ENCODE peak calls at places on chromosomes 2 and 18, in six cellular contexts. One of them, this sample, is unnamed.

GRCh38 chr18:31990823-31991222 is 27.8 kb upstream of the RNF125 start:
- DNase-seq in neural crest cell: no peak
- DNase-seq in astrocyte of the spinal cord: no peak
- DNase-seq in fibroblast of pulmonary artery: no peak
- DNase-seq in heart left ventricle: no peak
- DNase-seq in cardiac fibroblast: no peak
- DNase-seq in this sample: no peak

GRCh38 chr18:29147944-29148343 is 971.0 kb upstream of the CDH2 start:
- DNase-seq in neural crest cell: no peak
- DNase-seq in astrocyte of the spinal cord: peak
- DNase-seq in fibroblast of pulmonary artery: peak
- DNase-seq in heart left ventricle: no peak
- DNase-seq in cardiac fibroblast: peak
- DNase-seq in this sample: no peak

GRCh38 chr2:99636432-99637034 is 146.7 kb upstream of the REV1 start:
- DNase-seq in neural crest cell: no peak
- DNase-seq in astrocyte of the spinal cord: peak
- DNase-seq in fibroblast of pulmonary artery: peak
- DNase-seq in heart left ventricle: peak
- DNase-seq in cardiac fibroblast: peak
- DNase-seq in this sample: no peak

GRCh38 chr2:236946871-236947270 is 138.8 kb upstream of the COPS8 start:
- DNase-seq in neural crest cell: no peak
- DNase-seq in astrocyte of the spinal cord: no peak
- DNase-seq in fibroblast of pulmonary artery: peak
- DNase-seq in heart left ventricle: no peak
- DNase-seq in cardiac fibroblast: peak
- DNase-seq in this sample: peak

GRCh38 chr2:70090706-70091334 is 3.5 kb downstream of the PCBP1 start:
- DNase-seq in neural crest cell: no peak
- DNase-seq in astrocyte of the spinal cord: no peak
- DNase-seq in fibroblast of pulmonary artery: no peak
- DNase-seq in heart left ventricle: no peak
- DNase-seq in cardiac fibroblast: no peak
- DNase-seq in this sample: no peak

GRCh38 chr18:48924621-48925601 is 25.9 kb downstream of the SMAD7 start:
- DNase-seq in neural crest cell: no peak
- DNase-seq in astrocyte of the spinal cord: no peak
- DNase-seq in fibroblast of pulmonary artery: peak
- DNase-seq in heart left ventricle: no peak
- DNase-seq in cardiac fibroblast: no peak
- DNase-seq in this sample: no peak

GRCh38 chr2:58834404-58834803 is 593.3 kb upstream of the FANCL start:
- DNase-seq in neural crest cell: peak
- DNase-seq in astrocyte of the spinal cord: peak
- DNase-seq in fibroblast of pulmonary artery: peak
- DNase-seq in heart left ventricle: no peak
- DNase-seq in cardiac fibroblast: peak
- DNase-seq in this sample: no peak

GRCh38 chr2:120231974-120232635 is 8.9 kb upstream of the TMEM185B start:
- DNase-seq in neural crest cell: no peak
- DNase-seq in astrocyte of the spinal cord: no peak
- DNase-seq in fibroblast of pulmonary artery: peak
- DNase-seq in heart left ventricle: no peak
- DNase-seq in cardiac fibroblast: peak
- DNase-seq in this sample: no peak

GRCh38 chr2:134553657-134554056 is 165.1 kb downstream of the TMEM163 start:
- DNase-seq in neural crest cell: no peak
- DNase-seq in astrocyte of the spinal cord: no peak
- DNase-seq in fibroblast of pulmonary artery: no peak
- DNase-seq in heart left ventricle: no peak
- DNase-seq in cardiac fibroblast: no peak
- DNase-seq in this sample: no peak

DNA sequence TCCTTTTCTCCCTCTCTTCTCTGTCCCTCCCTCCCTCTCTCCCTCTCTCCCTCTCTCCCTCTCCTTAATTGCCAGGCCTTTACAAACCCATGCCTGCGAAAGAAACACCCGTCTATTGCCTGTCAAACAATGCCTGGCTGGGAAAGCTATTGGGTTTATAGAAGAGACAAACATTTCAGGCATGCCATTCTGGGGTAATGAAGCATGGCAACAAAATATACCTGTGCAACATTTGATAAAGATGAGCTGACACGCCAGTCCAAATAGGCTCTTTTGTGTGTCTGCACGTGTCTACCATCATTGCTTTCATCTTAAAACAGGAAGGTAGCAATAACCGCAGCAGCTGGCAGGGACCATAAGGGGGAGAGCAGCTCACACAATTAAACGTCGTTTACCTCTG is 282.1 kb downstream of the ZNF516 start:
- DNase-seq in neural crest cell: no peak
- DNase-seq in astrocyte of the spinal cord: no peak
- DNase-seq in fibroblast of pulmonary artery: no peak
- DNase-seq in heart left ventricle: no peak
- DNase-seq in cardiac fibroblast: no peak
- DNase-seq in this sample: no peak
- TF ChIP-seq CTCF in neural crest cell: no peak
- TF ChIP-seq CTCF in astrocyte of the spinal cord: no peak
- TF ChIP-seq CTCF in fibroblast of pulmonary artery: no peak
- TF ChIP-seq CTCF in heart left ventricle: no peak
- TF ChIP-seq CTCF in cardiac fibroblast: no peak
- TF ChIP-seq CTCF in this sample: no peak

GRCh38 chr2:186460465-186460864 is 25.6 kb upstream of the ZC3H15 start:
- DNase-seq in neural crest cell: no peak
- DNase-seq in astrocyte of the spinal cord: peak
- DNase-seq in fibroblast of pulmonary artery: peak
- DNase-seq in heart left ventricle: no peak
- DNase-seq in cardiac fibroblast: peak
- DNase-seq in this sample: no peak
- TF ChIP-seq CTCF in neural crest cell: peak
- TF ChIP-seq CTCF in astrocyte of the spinal cord: peak
- TF ChIP-seq CTCF in fibroblast of pulmonary artery: peak
- TF ChIP-seq CTCF in heart left ventricle: peak
- TF ChIP-seq CTCF in cardiac fibroblast: peak
- TF ChIP-seq CTCF in this sample: peak

DNA sequence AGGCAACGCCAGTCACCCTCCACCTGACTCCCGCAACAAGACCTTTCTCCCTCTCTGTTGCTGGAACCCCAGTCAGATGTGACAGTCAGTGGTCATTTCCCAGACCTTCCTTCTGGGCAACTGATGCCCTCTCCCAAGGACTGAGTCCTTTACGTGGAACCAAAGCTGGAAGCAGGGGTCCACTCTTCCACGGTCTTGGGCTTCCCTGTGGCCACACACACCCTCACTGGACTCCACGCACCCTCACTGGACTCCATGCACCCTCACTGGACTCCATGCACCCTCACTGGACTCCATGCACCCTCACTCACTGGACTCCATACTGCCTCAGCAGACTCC is 7.1 kb downstream of the PTMA start:
- DNase-seq in neural crest cell: no peak
- DNase-seq in astrocyte of the spinal cord: no peak
- DNase-seq in fibroblast of pulmonary artery: no peak
- DNase-seq in heart left ventricle: no peak
- DNase-seq in cardiac fibroblast: no peak
- DNase-seq in this sample: no peak
- TF ChIP-seq CTCF in neural crest cell: no peak
- TF ChIP-seq CTCF in astrocyte of the spinal cord: no peak
- TF ChIP-seq CTCF in fibroblast of pulmonary artery: no peak
- TF ChIP-seq CTCF in heart left ventricle: no peak
- TF ChIP-seq CTCF in cardiac fibroblast: no peak
- TF ChIP-seq CTCF in this sample: no peak

GRCh38 chr2:88694015-88694414 is 2.5 kb downstream of the RPIA start:
- DNase-seq in neural crest cell: no peak
- DNase-seq in astrocyte of the spinal cord: no peak
- DNase-seq in fibroblast of pulmonary artery: no peak
- DNase-seq in heart left ventricle: no peak
- DNase-seq in cardiac fibroblast: no peak
- DNase-seq in this sample: no peak
- TF ChIP-seq CTCF in neural crest cell: no peak
- TF ChIP-seq CTCF in astrocyte of the spinal cord: no peak
- TF ChIP-seq CTCF in fibroblast of pulmonary artery: no peak
- TF ChIP-seq CTCF in heart left ventricle: no peak
- TF ChIP-seq CTCF in cardiac fibroblast: no peak
- TF ChIP-seq CTCF in this sample: no peak

GRCh38 chr2:216328347-216328746 is 43.9 kb downstream of the MARCHF4 start:
- DNase-seq in neural crest cell: no peak
- DNase-seq in astrocyte of the spinal cord: peak
- DNase-seq in fibroblast of pulmonary artery: peak
- DNase-seq in heart left ventricle: no peak
- DNase-seq in cardiac fibroblast: peak
- DNase-seq in this sample: no peak
- TF ChIP-seq CTCF in neural crest cell: no peak
- TF ChIP-seq CTCF in astrocyte of the spinal cord: peak
- TF ChIP-seq CTCF in fibroblast of pulmonary artery: peak
- TF ChIP-seq CTCF in heart left ventricle: no peak
- TF ChIP-seq CTCF in cardiac fibroblast: peak
- TF ChIP-seq CTCF in this sample: peak

GRCh38 chr2:133262888-133263287 is 305.4 kb downstream of the NCKAP5 start:
- DNase-seq in neural crest cell: no peak
- DNase-seq in astrocyte of the spinal cord: peak
- DNase-seq in fibroblast of pulmonary artery: no peak
- DNase-seq in heart left ventricle: no peak
- DNase-seq in cardiac fibroblast: no peak
- DNase-seq in this sample: no peak
- TF ChIP-seq CTCF in neural crest cell: peak
- TF ChIP-seq CTCF in astrocyte of the spinal cord: peak
- TF ChIP-seq CTCF in fibroblast of pulmonary artery: no peak
- TF ChIP-seq CTCF in heart left ventricle: no peak
- TF ChIP-seq CTCF in cardiac fibroblast: peak
- TF ChIP-seq CTCF in this sample: peak

GRCh38 chr2:108944601-108945241 is 44.3 kb downstream of the EDAR start:
- DNase-seq in neural crest cell: no peak
- DNase-seq in astrocyte of the spinal cord: no peak
- DNase-seq in fibroblast of pulmonary artery: no peak
- DNase-seq in heart left ventricle: no peak
- DNase-seq in cardiac fibroblast: no peak
- DNase-seq in this sample: no peak
- TF ChIP-seq CTCF in neural crest cell: no peak
- TF ChIP-seq CTCF in astrocyte of the spinal cord: peak
- TF ChIP-seq CTCF in fibroblast of pulmonary artery: peak
- TF ChIP-seq CTCF in heart left ventricle: no peak
- TF ChIP-seq CTCF in cardiac fibroblast: no peak
- TF ChIP-seq CTCF in this sample: no peak

GRCh38 chr2:140865851-140866250 is 1265.0 kb downstream of the LRP1B start:
- DNase-seq in neural crest cell: no peak
- DNase-seq in astrocyte of the spinal cord: no peak
- DNase-seq in fibroblast of pulmonary artery: no peak
- DNase-seq in heart left ventricle: no peak
- DNase-seq in cardiac fibroblast: no peak
- DNase-seq in this sample: no peak

GRCh38 chr2:140861666-140862065 is 1269.2 kb downstream of the LRP1B start:
- DNase-seq in neural crest cell: no peak
- DNase-seq in astrocyte of the spinal cord: no peak
- DNase-seq in fibroblast of pulmonary artery: no peak
- DNase-seq in heart left ventricle: no peak
- DNase-seq in cardiac fibroblast: no peak
- DNase-seq in this sample: no peak

GRCh38 chr2:140869107-140869506 is 1261.7 kb downstream of the LRP1B start:
- DNase-seq in neural crest cell: no peak
- DNase-seq in astrocyte of the spinal cord: no peak
- DNase-seq in fibroblast of pulmonary artery: no peak
- DNase-seq in heart left ventricle: no peak
- DNase-seq in cardiac fibroblast: no peak
- DNase-seq in this sample: no peak

DNA sequence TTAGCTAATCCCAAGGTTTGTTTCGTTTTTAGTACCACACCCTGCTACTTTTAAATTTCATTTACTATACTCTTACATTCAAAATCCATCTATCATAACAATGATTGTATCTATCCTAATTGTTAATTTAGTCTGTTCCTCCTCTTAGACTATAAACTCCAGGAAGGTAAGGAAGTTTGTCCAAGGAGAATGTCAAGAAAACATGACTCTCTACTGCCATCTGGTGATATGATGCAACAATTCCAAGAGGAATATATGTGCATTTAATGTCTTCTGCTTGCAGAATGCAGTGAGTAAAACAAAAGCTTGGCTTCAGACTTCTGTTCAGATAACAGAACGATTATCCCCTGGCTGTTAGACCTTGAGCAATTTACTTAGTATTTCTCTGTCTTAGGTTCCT is 1267.1 kb downstream of the LRP1B start:
- DNase-seq in neural crest cell: no peak
- DNase-seq in astrocyte of the spinal cord: peak
- DNase-seq in fibroblast of pulmonary artery: peak
- DNase-seq in heart left ventricle: no peak
- DNase-seq in cardiac fibroblast: peak
- DNase-seq in this sample: no peak
- TF ChIP-seq CTCF in neural crest cell: peak
- TF ChIP-seq CTCF in astrocyte of the spinal cord: peak
- TF ChIP-seq CTCF in fibroblast of pulmonary artery: peak
- TF ChIP-seq CTCF in heart left ventricle: peak
- TF ChIP-seq CTCF in cardiac fibroblast: peak
- TF ChIP-seq CTCF in this sample: peak

DNA sequence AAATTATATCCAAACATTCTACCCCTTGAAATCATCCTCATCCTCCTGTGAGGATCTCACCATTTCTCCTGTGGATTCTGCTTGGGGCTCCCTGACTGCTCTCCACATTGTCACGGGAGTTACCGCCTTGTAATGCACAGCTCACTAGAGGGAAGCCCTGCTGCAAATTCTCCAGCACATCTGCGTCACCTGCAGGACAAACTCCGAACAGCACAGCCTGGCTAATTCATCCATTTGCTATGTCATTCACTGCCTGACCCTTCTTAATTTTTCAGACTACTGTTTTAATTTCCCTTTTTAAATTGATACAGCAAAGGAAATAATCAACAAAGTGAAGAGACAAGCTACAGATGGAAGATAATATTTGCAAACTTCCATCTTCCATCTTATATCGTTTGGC is 627.4 kb downstream of the FBXO15 start:
- DNase-seq in neural crest cell: no peak
- DNase-seq in astrocyte of the spinal cord: no peak
- DNase-seq in fibroblast of pulmonary artery: peak
- DNase-seq in heart left ventricle: no peak
- DNase-seq in cardiac fibroblast: no peak
- DNase-seq in this sample: no peak
- TF ChIP-seq CTCF in neural crest cell: peak
- TF ChIP-seq CTCF in astrocyte of the spinal cord: peak
- TF ChIP-seq CTCF in fibroblast of pulmonary artery: peak
- TF ChIP-seq CTCF in heart left ventricle: no peak
- TF ChIP-seq CTCF in cardiac fibroblast: peak
- TF ChIP-seq CTCF in this sample: peak

GRCh38 chr2:193861557-193861956 is 1666.8 kb upstream of the TMEFF2 start:
- DNase-seq in neural crest cell: no peak
- DNase-seq in astrocyte of the spinal cord: no peak
- DNase-seq in fibroblast of pulmonary artery: no peak
- DNase-seq in heart left ventricle: no peak
- DNase-seq in cardiac fibroblast: no peak
- DNase-seq in this sample: no peak
- TF ChIP-seq CTCF in neural crest cell: peak
- TF ChIP-seq CTCF in astrocyte of the spinal cord: peak
- TF ChIP-seq CTCF in fibroblast of pulmonary artery: peak
- TF ChIP-seq CTCF in heart left ventricle: no peak
- TF ChIP-seq CTCF in cardiac fibroblast: peak
- TF ChIP-seq CTCF in this sample: no peak